ENCODE peak calls at places on chromosome X, in six cellular contexts. D, Y, K, X, S and J are unnamed samples.

GRCh38 chrX:2566044-2566443 is 65.3 kb upstream of the DHRSX start:
- DNase-seq in Y (no peak), D (no peak), S (no peak), X (no peak), K (no peak), J (no peak)

GRCh38 chrX:16137416-16138107 is 14.2 kb downstream of the GRPR start:
- DNase-seq in Y (no peak), S (no peak), K (no peak), D (no peak), X (no peak), J (no peak)

GRCh38 chrX:71917621-71918341 is 7.1 kb downstream of the NHSL2 start:
- DNase-seq in K (no peak), S (no peak), X (peak), Y (no peak), D (peak), J (no peak)

GRCh38 chrX:50470103-50471031 is at the start of gene DGKK:
- DNase-seq in D (no peak), K (no peak), S (no peak), X (no peak), Y (no peak), J (no peak)

GRCh38 chrX:80879916-80880315 is 70.2 kb upstream of the BRWD3 start:
- DNase-seq in S (no peak), Y (no peak), D (no peak), K (no peak), X (no peak), J (no peak)

GRCh38 chrX:137926090-137926489 is 360.2 kb downstream of the ZIC3 start:
- DNase-seq in K (no peak), S (no peak), Y (no peak), D (no peak), X (peak), J (peak)

GRCh38 chrX:120732879-120733278 is 103.0 kb upstream of the C1GALT1C1 start:
- DNase-seq in Y (no peak), K (no peak), S (peak), X (no peak), D (no peak), J (no peak)

GRCh38 chrX:16445166-16445752 is 204.7 kb upstream of the S100G start:
- DNase-seq in X (peak), Y (peak), D (peak), S (no peak), K (no peak), J (peak)

GRCh38 chrX:119685225-119686066 is 7.5 kb downstream of the SEPTIN6 start:
- DNase-seq in S (no peak), D (no peak), X (no peak), K (peak), Y (peak), J (peak)

GRCh38 chrX:42530027-42530426 is 247.9 kb downstream of the PPP1R2C start:
- DNase-seq in Y (no peak), X (no peak), S (no peak), D (peak), K (no peak), J (no peak)

GRCh38 chrX:80550722-80551121 is 130.5 kb downstream of the TENT5D start:
- DNase-seq in K (no peak), X (peak), S (no peak), D (no peak), Y (no peak), J (peak)

GRCh38 chrX:1242901-1243402 is 25.7 kb upstream of the CSF2RA start:
- DNase-seq in D (peak), Y (no peak), X (peak), K (no peak), S (no peak), J (no peak)

GRCh38 chrX:143115466-143115865 is 89.7 kb downstream of the SPANXN4 start:
- DNase-seq in K (no peak), X (no peak), S (no peak), Y (no peak), D (no peak), J (no peak)

GRCh38 chrX:46569621-46570020 is 3.9 kb upstream of the CHST7 start:
- DNase-seq in Y (peak), K (no peak), X (no peak), S (no peak), D (no peak), J (no peak)

GRCh38 chrX:48966796-48967579 is 4.7 kb downstream of the KCND1 start:
- DNase-seq in K (no peak), X (no peak), Y (no peak), D (peak), S (no peak), J (no peak)

GRCh38 chrX:49879656-49880277 is 483 bp downstream of the USP27X start:
- DNase-seq in S (no peak), Y (no peak), K (no peak), D (no peak), X (no peak), J (no peak)

GRCh38 chrX:41984628-41985027 is 61.3 kb upstream of the CASK start:
- DNase-seq in K (no peak), Y (no peak), D (peak), X (no peak), S (no peak), J (no peak)

GRCh38 chrX:149504226-149504914 is 736 bp downstream of the IDS start:
- DNase-seq in S (peak), X (peak), K (no peak), D (no peak), Y (peak), J (no peak)

GRCh38 chrX:149829751-149830191 is 48.0 kb downstream of the MAGEA9 start:
- DNase-seq in S (no peak), K (no peak), X (no peak), Y (no peak), D (peak), J (no peak)

GRCh38 chrX:11341274-11342256 is 48.4 kb downstream of the AMELX start:
- DNase-seq in S (peak), Y (no peak), X (peak), K (no peak), D (peak), J (peak)

GRCh38 chrX:54180403-54180802 is 2.7 kb downstream of the FAM120C start:
- DNase-seq in D (peak), X (no peak), S (no peak), Y (no peak), K (no peak), J (no peak)

GRCh38 chrX:12292996-12293765 is 154.9 kb downstream of the FRMPD4 start:
- DNase-seq in Y (no peak), X (no peak), S (no peak), K (no peak), D (no peak), J (no peak)

GRCh38 chrX:116435597-116435996 is 809 bp upstream of the SLC6A14 start:
- DNase-seq in Y (no peak), D (no peak), K (no peak), S (no peak), X (no peak), J (no peak)

GRCh38 chrX:29947225-29947624 is 268.1 kb upstream of the MAGEB2 start:
- DNase-seq in Y (no peak), X (no peak), D (no peak), K (no peak), S (no peak), J (no peak)

GRCh38 chrX:98407526-98408049 is 1523.9 kb downstream of the RPA4 start:
- DNase-seq in K (no peak), Y (no peak), X (no peak), S (no peak), D (no peak), J (no peak)

GRCh38 chrX:40471965-40472648 is 108.7 kb upstream of the ATP6AP2 start:
- DNase-seq in K (no peak), X (peak), S (peak), D (peak), Y (peak), J (no peak)

GRCh38 chrX:43481601-43482000 is 174.5 kb upstream of the MAOA start:
- DNase-seq in D (no peak), S (no peak), K (no peak), X (no peak), Y (no peak), J (no peak)

GRCh38 chrX:74351760-74352159 is 47.8 kb downstream of the ZCCHC13 start:
- DNase-seq in S (no peak), K (no peak), X (no peak), D (no peak), Y (no peak), J (no peak)

GRCh38 chrX:44913656-44914531 is 40.9 kb downstream of the KDM6A start:
- DNase-seq in K (no peak), D (peak), S (no peak), Y (no peak), X (no peak), J (no peak)

GRCh38 chrX:133337250-133337649 is 78.0 kb downstream of the GPC4 start:
- DNase-seq in X (no peak), Y (no peak), S (no peak), D (peak), K (no peak), J (no peak)

GRCh38 chrX:11113731-11114130 is 2.6 kb downstream of the HCCS start:
- DNase-seq in K (no peak), X (no peak), Y (no peak), D (peak), S (no peak), J (no peak)